ENCODE peak calls at places on chromosomes 5 and 9, in ten cellular contexts. One of them, this sample, is unnamed.

GRCh38 chr5:129511291-129511690 is 51.2 kb downstream of the ADAMTS19 start:
- DNase-seq in CD4-positive, alpha-beta T cell: no peak
- DNase-seq in sigmoid colon: no peak
- DNase-seq in GM23338: no peak
- DNase-seq in mesothelial cell of epicardium: no peak
- DNase-seq in kidney epithelial cell: peak
- DNase-seq in nephron progenitor cell: no peak
- DNase-seq in colonic mucosa: no peak
- DNase-seq in PC-3: no peak
- DNase-seq in uterus: no peak
- DNase-seq in this sample: no peak

GRCh38 chr5:79834420-79835219 is 145.0 kb downstream of the CMYA5 start:
- DNase-seq in PC-3: no peak
- DNase-seq in GM23338: no peak
- DNase-seq in mesothelial cell of epicardium: no peak
- DNase-seq in colonic mucosa: no peak
- DNase-seq in uterus: peak
- DNase-seq in sigmoid colon: no peak
- DNase-seq in nephron progenitor cell: peak
- DNase-seq in CD4-positive, alpha-beta T cell: no peak
- DNase-seq in kidney epithelial cell: no peak
- DNase-seq in this sample: no peak

GRCh38 chr9:136366826-136367225 is 3.3 kb upstream of the DNLZ start:
- DNase-seq in kidney epithelial cell: no peak
- DNase-seq in sigmoid colon: no peak
- DNase-seq in uterus: no peak
- DNase-seq in colonic mucosa: no peak
- DNase-seq in nephron progenitor cell: no peak
- DNase-seq in PC-3: no peak
- DNase-seq in mesothelial cell of epicardium: no peak
- DNase-seq in CD4-positive, alpha-beta T cell: no peak
- DNase-seq in GM23338: no peak
- DNase-seq in this sample: no peak

GRCh38 chr5:91712718-91713117 is 329.6 kb upstream of the ARRDC3 start:
- DNase-seq in uterus: no peak
- DNase-seq in sigmoid colon: no peak
- DNase-seq in GM23338: no peak
- DNase-seq in colonic mucosa: no peak
- DNase-seq in nephron progenitor cell: no peak
- DNase-seq in CD4-positive, alpha-beta T cell: no peak
- DNase-seq in PC-3: no peak
- DNase-seq in kidney epithelial cell: no peak
- DNase-seq in mesothelial cell of epicardium: no peak
- DNase-seq in this sample: no peak

GRCh38 chr5:78667461-78668103 is 19.0 kb upstream of the LHFPL2 start:
- DNase-seq in GM23338: no peak
- DNase-seq in PC-3: no peak
- DNase-seq in mesothelial cell of epicardium: no peak
- DNase-seq in colonic mucosa: no peak
- DNase-seq in CD4-positive, alpha-beta T cell: no peak
- DNase-seq in nephron progenitor cell: no peak
- DNase-seq in kidney epithelial cell: no peak
- DNase-seq in sigmoid colon: no peak
- DNase-seq in uterus: no peak
- DNase-seq in this sample: no peak

GRCh38 chr5:321726-322251 is 275 bp downstream of the AHRR start:
- DNase-seq in uterus: no peak
- DNase-seq in kidney epithelial cell: no peak
- DNase-seq in GM23338: peak
- DNase-seq in nephron progenitor cell: no peak
- DNase-seq in CD4-positive, alpha-beta T cell: no peak
- DNase-seq in sigmoid colon: no peak
- DNase-seq in PC-3: no peak
- DNase-seq in colonic mucosa: no peak
- DNase-seq in mesothelial cell of epicardium: no peak
- DNase-seq in this sample: no peak

GRCh38 chr5:161261693-161262323 is 284.7 kb downstream of the GABRB2 start:
- DNase-seq in nephron progenitor cell: no peak
- DNase-seq in kidney epithelial cell: no peak
- DNase-seq in CD4-positive, alpha-beta T cell: no peak
- DNase-seq in mesothelial cell of epicardium: no peak
- DNase-seq in PC-3: no peak
- DNase-seq in sigmoid colon: no peak
- DNase-seq in colonic mucosa: no peak
- DNase-seq in uterus: no peak
- DNase-seq in GM23338: no peak
- DNase-seq in this sample: no peak

GRCh38 chr9:72589684-72590555 is 68.5 kb downstream of the TMC1 start:
- DNase-seq in nephron progenitor cell: no peak
- DNase-seq in sigmoid colon: no peak
- DNase-seq in PC-3: no peak
- DNase-seq in CD4-positive, alpha-beta T cell: no peak
- DNase-seq in kidney epithelial cell: no peak
- DNase-seq in GM23338: no peak
- DNase-seq in colonic mucosa: no peak
- DNase-seq in mesothelial cell of epicardium: no peak
- DNase-seq in uterus: no peak
- DNase-seq in this sample: no peak

GRCh38 chr9:130154816-130155215 is 17.4 kb upstream of the NCS1 start:
- DNase-seq in sigmoid colon: no peak
- DNase-seq in PC-3: no peak
- DNase-seq in CD4-positive, alpha-beta T cell: no peak
- DNase-seq in kidney epithelial cell: no peak
- DNase-seq in nephron progenitor cell: no peak
- DNase-seq in colonic mucosa: no peak
- DNase-seq in uterus: no peak
- DNase-seq in mesothelial cell of epicardium: no peak
- DNase-seq in GM23338: no peak
- DNase-seq in this sample: no peak

GRCh38 chr9:130159057-130159456 is 13.1 kb upstream of the NCS1 start:
- DNase-seq in nephron progenitor cell: no peak
- DNase-seq in mesothelial cell of epicardium: no peak
- DNase-seq in GM23338: no peak
- DNase-seq in kidney epithelial cell: no peak
- DNase-seq in sigmoid colon: no peak
- DNase-seq in CD4-positive, alpha-beta T cell: no peak
- DNase-seq in PC-3: no peak
- DNase-seq in uterus: no peak
- DNase-seq in colonic mucosa: no peak
- DNase-seq in this sample: no peak

GRCh38 chr9:130155647-130156046 is 16.6 kb upstream of the NCS1 start:
- DNase-seq in mesothelial cell of epicardium: no peak
- DNase-seq in kidney epithelial cell: no peak
- DNase-seq in CD4-positive, alpha-beta T cell: no peak
- DNase-seq in PC-3: no peak
- DNase-seq in GM23338: no peak
- DNase-seq in uterus: no peak
- DNase-seq in colonic mucosa: no peak
- DNase-seq in sigmoid colon: no peak
- DNase-seq in nephron progenitor cell: no peak
- DNase-seq in this sample: no peak

GRCh38 chr9:130157079-130157478 is 15.1 kb upstream of the NCS1 start:
- DNase-seq in uterus: no peak
- DNase-seq in kidney epithelial cell: no peak
- DNase-seq in nephron progenitor cell: no peak
- DNase-seq in mesothelial cell of epicardium: no peak
- DNase-seq in CD4-positive, alpha-beta T cell: no peak
- DNase-seq in GM23338: no peak
- DNase-seq in colonic mucosa: no peak
- DNase-seq in sigmoid colon: no peak
- DNase-seq in PC-3: no peak
- DNase-seq in this sample: no peak

GRCh38 chr9:130156672-130157071 is 15.5 kb upstream of the NCS1 start:
- DNase-seq in sigmoid colon: no peak
- DNase-seq in mesothelial cell of epicardium: no peak
- DNase-seq in PC-3: no peak
- DNase-seq in kidney epithelial cell: no peak
- DNase-seq in CD4-positive, alpha-beta T cell: no peak
- DNase-seq in colonic mucosa: no peak
- DNase-seq in uterus: no peak
- DNase-seq in nephron progenitor cell: no peak
- DNase-seq in GM23338: no peak
- DNase-seq in this sample: no peak
- TF ChIP-seq CTCF in sigmoid colon: no peak
- TF ChIP-seq CTCF in mesothelial cell of epicardium: no peak
- TF ChIP-seq CTCF in PC-3: no peak
- TF ChIP-seq CTCF in kidney epithelial cell: no peak
- TF ChIP-seq CTCF in CD4-positive, alpha-beta T cell: no peak
- TF ChIP-seq CTCF in colonic mucosa: no peak
- TF ChIP-seq CTCF in uterus: no peak
- TF ChIP-seq CTCF in nephron progenitor cell: no peak
- TF ChIP-seq CTCF in GM23338: peak
- TF ChIP-seq CTCF in this sample: no peak

DNA sequence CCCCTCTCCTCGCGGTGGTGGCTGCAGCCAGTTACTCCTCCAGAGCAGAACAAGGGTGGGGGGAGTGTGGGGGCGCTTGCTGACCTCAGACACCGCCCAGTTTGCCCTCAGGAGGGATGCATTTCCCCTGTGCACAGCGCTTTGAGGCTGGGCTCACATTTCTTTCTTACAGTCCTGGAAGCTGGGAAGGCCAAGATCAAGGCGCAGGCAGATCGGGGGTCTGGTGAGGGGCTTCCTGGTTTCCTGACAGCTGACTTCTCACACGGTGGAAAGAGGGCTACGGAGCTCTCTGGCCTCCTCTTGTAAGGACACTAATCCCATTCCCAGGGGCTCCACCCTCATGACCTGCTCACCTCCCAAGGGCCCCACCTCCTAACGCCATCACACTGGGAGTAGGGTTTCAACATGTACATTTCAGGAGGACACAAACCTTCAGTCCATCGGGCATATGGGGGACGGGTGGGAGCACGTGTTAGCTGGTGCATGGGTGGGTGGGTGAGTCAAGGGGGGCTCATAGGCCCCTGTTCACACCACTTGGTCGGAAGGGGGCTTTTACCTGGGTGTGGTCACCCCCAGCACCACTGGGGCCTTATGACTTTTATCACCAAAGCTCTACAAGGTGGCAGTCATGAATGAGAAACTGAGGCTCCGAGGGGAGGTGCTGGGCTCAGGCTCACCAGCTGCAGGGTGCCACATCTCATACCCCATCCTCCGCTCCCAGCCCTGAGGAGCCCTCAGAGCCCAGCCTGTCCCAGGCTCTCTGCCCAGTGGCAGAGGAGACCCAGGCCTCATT is 7.7 kb upstream of the SCGB3A1 start:
- DNase-seq in sigmoid colon: peak
- DNase-seq in CD4-positive, alpha-beta T cell: no peak
- DNase-seq in nephron progenitor cell: no peak
- DNase-seq in GM23338: no peak
- DNase-seq in uterus: no peak
- DNase-seq in colonic mucosa: no peak
- DNase-seq in mesothelial cell of epicardium: no peak
- DNase-seq in PC-3: no peak
- DNase-seq in kidney epithelial cell: no peak
- DNase-seq in this sample: no peak
- TF ChIP-seq CTCF in sigmoid colon: no peak
- TF ChIP-seq CTCF in CD4-positive, alpha-beta T cell: no peak
- TF ChIP-seq CTCF in nephron progenitor cell: no peak
- TF ChIP-seq CTCF in GM23338: no peak
- TF ChIP-seq CTCF in uterus: no peak
- TF ChIP-seq CTCF in colonic mucosa: no peak
- TF ChIP-seq CTCF in mesothelial cell of epicardium: no peak
- TF ChIP-seq CTCF in PC-3: no peak
- TF ChIP-seq CTCF in kidney epithelial cell: no peak
- TF ChIP-seq CTCF in this sample: no peak

GRCh38 chr5:181170237-181170830 is 22.9 kb downstream of the OR2V2 start:
- DNase-seq in CD4-positive, alpha-beta T cell: no peak
- DNase-seq in mesothelial cell of epicardium: no peak
- DNase-seq in sigmoid colon: no peak
- DNase-seq in colonic mucosa: peak
- DNase-seq in nephron progenitor cell: peak
- DNase-seq in GM23338: peak
- DNase-seq in uterus: no peak
- DNase-seq in kidney epithelial cell: no peak
- DNase-seq in PC-3: no peak
- DNase-seq in this sample: no peak

GRCh38 chr5:181171782-181172181 is 24.4 kb downstream of the OR2V2 start:
- DNase-seq in PC-3: no peak
- DNase-seq in sigmoid colon: no peak
- DNase-seq in CD4-positive, alpha-beta T cell: no peak
- DNase-seq in uterus: no peak
- DNase-seq in nephron progenitor cell: no peak
- DNase-seq in GM23338: no peak
- DNase-seq in mesothelial cell of epicardium: no peak
- DNase-seq in colonic mucosa: no peak
- DNase-seq in kidney epithelial cell: no peak
- DNase-seq in this sample: no peak

GRCh38 chr5:181173420-181174342 is 26.3 kb downstream of the OR2V2 start:
- DNase-seq in GM23338: peak
- DNase-seq in kidney epithelial cell: no peak
- DNase-seq in colonic mucosa: peak
- DNase-seq in PC-3: peak
- DNase-seq in sigmoid colon: no peak
- DNase-seq in CD4-positive, alpha-beta T cell: no peak
- DNase-seq in mesothelial cell of epicardium: no peak
- DNase-seq in uterus: no peak
- DNase-seq in nephron progenitor cell: peak
- DNase-seq in this sample: no peak

GRCh38 chr5:181170996-181171395 is 23.6 kb downstream of the OR2V2 start:
- DNase-seq in CD4-positive, alpha-beta T cell: no peak
- DNase-seq in nephron progenitor cell: no peak
- DNase-seq in mesothelial cell of epicardium: no peak
- DNase-seq in GM23338: no peak
- DNase-seq in kidney epithelial cell: peak
- DNase-seq in uterus: no peak
- DNase-seq in PC-3: no peak
- DNase-seq in colonic mucosa: no peak
- DNase-seq in sigmoid colon: no peak
- DNase-seq in this sample: no peak

DNA sequence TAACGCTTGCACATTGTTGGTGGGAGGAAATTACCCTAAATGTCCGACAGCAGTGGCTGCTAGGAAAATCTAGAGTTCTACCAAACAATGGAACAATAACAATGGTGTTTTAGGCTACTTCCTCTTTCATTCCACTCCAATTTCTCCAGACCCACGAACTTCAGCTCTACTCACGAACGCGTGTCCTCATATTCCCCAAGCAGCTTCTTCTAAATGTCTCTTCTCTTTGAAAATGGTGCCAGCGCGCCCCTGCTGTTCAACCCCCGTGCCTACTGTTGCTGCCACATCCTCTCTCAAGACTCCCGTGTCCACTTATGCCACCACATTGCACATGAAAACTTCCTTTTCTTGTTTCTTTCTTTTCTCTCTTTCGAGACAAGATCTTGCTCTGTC is 25.6 kb downstream of the OR2V2 start:
- DNase-seq in colonic mucosa: no peak
- DNase-seq in kidney epithelial cell: no peak
- DNase-seq in sigmoid colon: no peak
- DNase-seq in uterus: no peak
- DNase-seq in GM23338: no peak
- DNase-seq in CD4-positive, alpha-beta T cell: no peak
- DNase-seq in PC-3: peak
- DNase-seq in nephron progenitor cell: no peak
- DNase-seq in mesothelial cell of epicardium: no peak
- DNase-seq in this sample: no peak
- TF ChIP-seq CTCF in colonic mucosa: no peak
- TF ChIP-seq CTCF in kidney epithelial cell: no peak
- TF ChIP-seq CTCF in sigmoid colon: no peak
- TF ChIP-seq CTCF in uterus: no peak
- TF ChIP-seq CTCF in GM23338: peak
- TF ChIP-seq CTCF in CD4-positive, alpha-beta T cell: peak
- TF ChIP-seq CTCF in PC-3: peak
- TF ChIP-seq CTCF in nephron progenitor cell: no peak
- TF ChIP-seq CTCF in mesothelial cell of epicardium: no peak
- TF ChIP-seq CTCF in this sample: peak

GRCh38 chr5:59746261-59746765 is 147.2 kb downstream of the PDE4D start:
- DNase-seq in PC-3: peak
- DNase-seq in sigmoid colon: peak
- DNase-seq in uterus: no peak
- DNase-seq in mesothelial cell of epicardium: no peak
- DNase-seq in CD4-positive, alpha-beta T cell: no peak
- DNase-seq in colonic mucosa: peak
- DNase-seq in GM23338: no peak
- DNase-seq in nephron progenitor cell: no peak
- DNase-seq in kidney epithelial cell: no peak
- DNase-seq in this sample: no peak
- TF ChIP-seq CTCF in PC-3: peak
- TF ChIP-seq CTCF in sigmoid colon: no peak
- TF ChIP-seq CTCF in uterus: no peak
- TF ChIP-seq CTCF in mesothelial cell of epicardium: no peak
- TF ChIP-seq CTCF in CD4-positive, alpha-beta T cell: no peak
- TF ChIP-seq CTCF in colonic mucosa: no peak
- TF ChIP-seq CTCF in GM23338: no peak
- TF ChIP-seq CTCF in nephron progenitor cell: no peak
- TF ChIP-seq CTCF in kidney epithelial cell: no peak
- TF ChIP-seq CTCF in this sample: no peak